ENCODE peak calls at places on chromosome 22, in four cellular contexts. V, U, O and F are unnamed samples.

GRCh38 chr22:40055143-40055926 is 60.6 kb downstream of the FAM83F start:
- DNase-seq in V (no peak), U (no peak), O (no peak), F (no peak)

GRCh38 chr22:31538815-31539214 is 42.5 kb downstream of the SFI1 start:
- DNase-seq in V (no peak), U (no peak), O (no peak), F (no peak)

GRCh38 chr22:45626198-45626651 is 45.4 kb upstream of the ATXN10 start:
- DNase-seq in V (no peak), U (no peak), O (no peak), F (no peak)

GRCh38 chr22:45997077-45997774 is 20.3 kb upstream of the WNT7B start:
- DNase-seq in V (peak), U (peak), O (peak), F (peak)

GRCh38 chr22:41780714-41781507 is 19.6 kb upstream of the CCDC134 start:
- DNase-seq in V (peak), U (peak), O (no peak), F (no peak)

GRCh38 chr22:42933783-42934144 is 76.7 kb upstream of the ARFGAP3 start:
- DNase-seq in V (no peak), U (peak), O (peak), F (peak)

GRCh38 chr22:40853330-40853729 is 3.1 kb downstream of the ST13 start:
- DNase-seq in V (no peak), U (no peak), O (no peak), F (no peak)

GRCh38 chr22:27876684-27877083 is 42.4 kb downstream of the PITPNB start:
- DNase-seq in V (no peak), U (no peak), O (no peak), F (no peak)

GRCh38 chr22:44181912-44182590 is 1.3 kb downstream of the PARVG start:
- DNase-seq in V (no peak), U (no peak), O (no peak), F (no peak)

GRCh38 chr22:32044913-32045312 is 1.9 kb downstream of the SLC5A1 start:
- DNase-seq in V (no peak), U (no peak), O (no peak), F (no peak)

GRCh38 chr22:50482107-50483074 is 1.0 kb downstream of the ADM2 start:
- DNase-seq in V (peak), U (no peak), O (no peak), F (no peak)

GRCh38 chr22:17869285-17870096 is 95.2 kb upstream of the BID start:
- DNase-seq in V (no peak), U (no peak), O (no peak), F (no peak)

GRCh38 chr22:46462726-46463371 is 74.6 kb downstream of the CELSR1 start:
- DNase-seq in V (no peak), U (no peak), O (no peak), F (peak)

GRCh38 chr22:49763696-49764095 is 64.0 kb downstream of the BRD1 start:
- DNase-seq in V (no peak), U (no peak), O (no peak), F (no peak)

GRCh38 chr22:28053871-28054621 is 135.0 kb upstream of the PITPNB start:
- DNase-seq in V (no peak), U (no peak), O (no peak), F (no peak)

GRCh38 chr22:45187891-45188290 is 24.2 kb downstream of the NUP50 start:
- DNase-seq in V (no peak), U (no peak), O (no peak), F (no peak)

GRCh38 chr22:41762980-41763779 is 37.3 kb upstream of the CCDC134 start:
- DNase-seq in V (peak), U (peak), O (no peak), F (no peak)

GRCh38 chr22:25682071-25682470 is 59.9 kb upstream of the MYO18B start:
- DNase-seq in V (no peak), U (no peak), O (no peak), F (no peak)

GRCh38 chr22:31579835-31580242 is 82.2 kb downstream of the PISD start:
- DNase-seq in V (no peak), U (no peak), O (no peak), F (no peak)

GRCh38 chr22:46089426-46090041 is 60.8 kb upstream of the PPARA start:
- DNase-seq in V (no peak), U (no peak), O (no peak), F (no peak)

GRCh38 chr22:44669725-44670027 is 32.3 kb upstream of the PRR5 start:
- DNase-seq in V (no peak), U (no peak), O (no peak), F (no peak)

GRCh38 chr22:24402460-24403192 is 24.8 kb upstream of the ADORA2A start:
- DNase-seq in V (no peak), U (peak), O (peak), F (peak)

GRCh38 chr22:38413085-38414008 is 41.7 kb downstream of the KCNJ4 start:
- DNase-seq in V (no peak), U (no peak), O (no peak), F (no peak)
- TF ChIP-seq CTCF in V (no peak), U (no peak), O (no peak), F (no peak)

GRCh38 chr22:16603448-16603768 is 10.8 kb upstream of the CCT8L2 start:
- DNase-seq in V (no peak), U (no peak), O (no peak), F (no peak)
- TF ChIP-seq CTCF in V (no peak), U (no peak), O (no peak), F (no peak)

DNA sequence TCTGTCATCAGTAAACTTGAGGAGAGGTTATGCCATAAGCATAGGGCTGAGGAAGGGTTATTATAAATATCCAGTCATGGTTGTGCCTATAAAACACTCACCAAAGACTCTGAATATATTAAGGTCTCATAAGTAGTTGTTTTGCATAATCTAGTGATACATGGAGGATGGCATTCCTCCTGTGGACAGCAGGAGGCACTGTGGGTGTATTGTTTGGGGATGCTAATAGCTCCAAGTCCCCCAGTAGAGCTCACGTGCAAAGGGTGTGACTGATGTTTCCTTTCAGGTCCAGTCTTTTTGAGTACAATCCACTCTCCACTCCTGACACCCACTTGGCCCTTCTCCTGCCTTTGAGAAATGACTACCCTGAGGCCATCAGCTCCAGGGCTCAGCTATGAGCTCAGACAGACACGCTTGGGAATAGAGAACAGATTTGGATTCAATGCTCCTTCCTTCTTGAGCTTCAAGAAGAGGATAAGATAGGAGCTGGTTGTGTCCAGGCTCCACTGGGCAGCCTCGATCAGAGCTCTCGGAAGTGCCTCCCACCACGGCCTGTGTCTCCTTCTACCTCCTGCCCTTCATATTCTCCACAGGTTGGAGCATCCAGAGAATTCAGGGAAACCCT is 85.2 kb upstream of the IGLL5 start:
- DNase-seq in V (peak), U (no peak), O (no peak), F (no peak)
- TF ChIP-seq CTCF in V (peak), U (peak), O (no peak), F (no peak)

GRCh38 chr22:29202231-29203192 is 3.2 kb upstream of the EMID1 start:
- DNase-seq in V (peak), U (peak), O (no peak), F (peak)
- TF ChIP-seq CTCF in V (no peak), U (peak), O (peak), F (peak)

GRCh38 chr22:35229865-35230264 is 27.4 kb upstream of the HMGXB4 start:
- DNase-seq in V (no peak), U (no peak), O (no peak), F (no peak)
- TF ChIP-seq CTCF in V (no peak), U (no peak), O (no peak), F (no peak)

DNA sequence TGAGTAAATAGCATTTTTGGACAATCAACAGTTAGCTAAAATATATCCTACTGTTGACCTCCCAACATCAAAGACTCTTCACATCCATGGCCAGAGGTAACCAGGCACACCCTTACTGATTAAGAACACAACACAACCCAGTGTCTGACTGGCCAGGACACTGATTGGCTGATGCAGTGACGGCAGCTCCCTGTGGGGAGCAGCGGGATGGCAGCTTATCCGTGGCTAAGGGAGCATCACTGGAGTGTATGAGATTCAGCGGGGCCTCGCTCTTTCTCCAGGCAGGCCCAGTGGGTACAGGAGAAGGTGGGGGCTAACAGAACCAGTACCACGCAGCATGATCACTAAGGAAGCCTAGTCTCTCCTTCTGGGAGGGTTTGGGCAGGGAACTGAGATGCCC is 10.3 kb upstream of the IL2RB start:
- DNase-seq in V (no peak), U (no peak), O (no peak), F (no peak)
- TF ChIP-seq CTCF in V (no peak), U (no peak), O (no peak), F (peak)

GRCh38 chr22:33105501-33105911 is 47.3 kb upstream of the SYN3 start:
- DNase-seq in V (no peak), U (no peak), O (peak), F (no peak)
- TF ChIP-seq CTCF in V (no peak), U (no peak), O (no peak), F (no peak)